ENCODE peak calls at places on chromosome 2, in ten cellular contexts. One of them, this sample, is unnamed.

GRCh38 chr2:223084873-223085272 is 32.9 kb downstream of the KCNE4 start:
- DNase-seq in stimulated activated CD4-positive, alpha-beta T cell treated with anti-CD3 and anti-CD28 coated beads, TNF-alpha, amount 100 ng/mL, for 1 hour: no peak
- DNase-seq in left cardiac atrium: no peak
- DNase-seq in NCI-H1092: no peak
- DNase-seq in CD4-positive, alpha-beta T cell: no peak
- DNase-seq in ACHN: no peak
- DNase-seq in stimulated activated CD8-positive, alpha-beta memory T cell treated with anti-CD3 and anti-CD28 coated beads, Interleukin-2, amount 100 ng/mL, for 1 hour: no peak
- DNase-seq in GM04504: no peak
- DNase-seq in glomerular endothelial cell: no peak
- DNase-seq in EH: peak; percentile 59
- DNase-seq in this sample: peak; percentile 47

GRCh38 chr2:128347701-128348504 is 29.2 kb upstream of the HS6ST1 start:
- DNase-seq in NCI-H1092: peak; percentile 34
- DNase-seq in stimulated activated CD4-positive, alpha-beta T cell treated with anti-CD3 and anti-CD28 coated beads, TNF-alpha, amount 100 ng/mL, for 1 hour: no peak
- DNase-seq in left cardiac atrium: peak; percentile 80
- DNase-seq in ACHN: peak; percentile 79
- DNase-seq in stimulated activated CD8-positive, alpha-beta memory T cell treated with anti-CD3 and anti-CD28 coated beads, Interleukin-2, amount 100 ng/mL, for 1 hour: no peak
- DNase-seq in CD4-positive, alpha-beta T cell: no peak
- DNase-seq in GM04504: peak; percentile 57
- DNase-seq in EH: peak; percentile 82
- DNase-seq in glomerular endothelial cell: no peak
- DNase-seq in this sample: peak; percentile 94

GRCh38 chr2:34785206-34785785 is 1186.2 kb upstream of the FAM98A start:
- DNase-seq in left cardiac atrium: no peak
- DNase-seq in stimulated activated CD4-positive, alpha-beta T cell treated with anti-CD3 and anti-CD28 coated beads, TNF-alpha, amount 100 ng/mL, for 1 hour: no peak
- DNase-seq in glomerular endothelial cell: no peak
- DNase-seq in ACHN: no peak
- DNase-seq in EH: no peak
- DNase-seq in GM04504: no peak
- DNase-seq in stimulated activated CD8-positive, alpha-beta memory T cell treated with anti-CD3 and anti-CD28 coated beads, Interleukin-2, amount 100 ng/mL, for 1 hour: no peak
- DNase-seq in CD4-positive, alpha-beta T cell: no peak
- DNase-seq in NCI-H1092: no peak
- DNase-seq in this sample: no peak

GRCh38 chr2:240605867-240606743 is 19.2 kb upstream of the GPR35 start:
- DNase-seq in CD4-positive, alpha-beta T cell: no peak
- DNase-seq in ACHN: no peak
- DNase-seq in EH: no peak
- DNase-seq in left cardiac atrium: peak; percentile 10
- DNase-seq in stimulated activated CD8-positive, alpha-beta memory T cell treated with anti-CD3 and anti-CD28 coated beads, Interleukin-2, amount 100 ng/mL, for 1 hour: no peak
- DNase-seq in NCI-H1092: no peak
- DNase-seq in glomerular endothelial cell: no peak
- DNase-seq in stimulated activated CD4-positive, alpha-beta T cell treated with anti-CD3 and anti-CD28 coated beads, TNF-alpha, amount 100 ng/mL, for 1 hour: no peak
- DNase-seq in GM04504: no peak
- DNase-seq in this sample: no peak

GRCh38 chr2:233413529-233414272 is 59.4 kb downstream of the DGKD start:
- DNase-seq in GM04504: no peak
- DNase-seq in stimulated activated CD8-positive, alpha-beta memory T cell treated with anti-CD3 and anti-CD28 coated beads, Interleukin-2, amount 100 ng/mL, for 1 hour: no peak
- DNase-seq in CD4-positive, alpha-beta T cell: peak; percentile 47
- DNase-seq in glomerular endothelial cell: peak; percentile 63
- DNase-seq in ACHN: peak; percentile 99
- DNase-seq in left cardiac atrium: peak; percentile 76
- DNase-seq in EH: peak; percentile 74
- DNase-seq in NCI-H1092: peak; percentile 60
- DNase-seq in stimulated activated CD4-positive, alpha-beta T cell treated with anti-CD3 and anti-CD28 coated beads, TNF-alpha, amount 100 ng/mL, for 1 hour: peak; percentile 32
- DNase-seq in this sample: peak; percentile 94

GRCh38 chr2:203705184-203705583 is 1.3 kb upstream of the CD28 start:
- DNase-seq in glomerular endothelial cell: no peak
- DNase-seq in NCI-H1092: no peak
- DNase-seq in GM04504: no peak
- DNase-seq in stimulated activated CD8-positive, alpha-beta memory T cell treated with anti-CD3 and anti-CD28 coated beads, Interleukin-2, amount 100 ng/mL, for 1 hour: no peak
- DNase-seq in EH: no peak
- DNase-seq in stimulated activated CD4-positive, alpha-beta T cell treated with anti-CD3 and anti-CD28 coated beads, TNF-alpha, amount 100 ng/mL, for 1 hour: no peak
- DNase-seq in left cardiac atrium: no peak
- DNase-seq in CD4-positive, alpha-beta T cell: peak; percentile 19
- DNase-seq in ACHN: no peak
- DNase-seq in this sample: no peak

GRCh38 chr2:221554769-221555510 is 17.2 kb downstream of the EPHA4 start:
- DNase-seq in left cardiac atrium: no peak
- DNase-seq in GM04504: peak; percentile 21
- DNase-seq in stimulated activated CD4-positive, alpha-beta T cell treated with anti-CD3 and anti-CD28 coated beads, TNF-alpha, amount 100 ng/mL, for 1 hour: no peak
- DNase-seq in CD4-positive, alpha-beta T cell: no peak
- DNase-seq in ACHN: no peak
- DNase-seq in glomerular endothelial cell: no peak
- DNase-seq in EH: peak; percentile 56
- DNase-seq in NCI-H1092: no peak
- DNase-seq in stimulated activated CD8-positive, alpha-beta memory T cell treated with anti-CD3 and anti-CD28 coated beads, Interleukin-2, amount 100 ng/mL, for 1 hour: no peak
- DNase-seq in this sample: peak; percentile 39

GRCh38 chr2:33131820-33132219 is 185.1 kb downstream of the LTBP1 start:
- DNase-seq in left cardiac atrium: no peak
- DNase-seq in stimulated activated CD8-positive, alpha-beta memory T cell treated with anti-CD3 and anti-CD28 coated beads, Interleukin-2, amount 100 ng/mL, for 1 hour: no peak
- DNase-seq in glomerular endothelial cell: no peak
- DNase-seq in stimulated activated CD4-positive, alpha-beta T cell treated with anti-CD3 and anti-CD28 coated beads, TNF-alpha, amount 100 ng/mL, for 1 hour: no peak
- DNase-seq in ACHN: no peak
- DNase-seq in NCI-H1092: no peak
- DNase-seq in CD4-positive, alpha-beta T cell: no peak
- DNase-seq in GM04504: no peak
- DNase-seq in EH: no peak
- DNase-seq in this sample: no peak

GRCh38 chr2:239559417-239560261 is 158.8 kb upstream of the HDAC4 start:
- DNase-seq in stimulated activated CD4-positive, alpha-beta T cell treated with anti-CD3 and anti-CD28 coated beads, TNF-alpha, amount 100 ng/mL, for 1 hour: no peak
- DNase-seq in EH: no peak
- DNase-seq in GM04504: no peak
- DNase-seq in glomerular endothelial cell: no peak
- DNase-seq in stimulated activated CD8-positive, alpha-beta memory T cell treated with anti-CD3 and anti-CD28 coated beads, Interleukin-2, amount 100 ng/mL, for 1 hour: no peak
- DNase-seq in NCI-H1092: no peak
- DNase-seq in CD4-positive, alpha-beta T cell: no peak
- DNase-seq in ACHN: no peak
- DNase-seq in left cardiac atrium: no peak
- DNase-seq in this sample: no peak

GRCh38 chr2:190805843-190806242 is 74.8 kb upstream of the GLS start:
- DNase-seq in CD4-positive, alpha-beta T cell: no peak
- DNase-seq in left cardiac atrium: no peak
- DNase-seq in ACHN: no peak
- DNase-seq in stimulated activated CD4-positive, alpha-beta T cell treated with anti-CD3 and anti-CD28 coated beads, TNF-alpha, amount 100 ng/mL, for 1 hour: no peak
- DNase-seq in glomerular endothelial cell: no peak
- DNase-seq in NCI-H1092: no peak
- DNase-seq in stimulated activated CD8-positive, alpha-beta memory T cell treated with anti-CD3 and anti-CD28 coated beads, Interleukin-2, amount 100 ng/mL, for 1 hour: no peak
- DNase-seq in EH: no peak
- DNase-seq in GM04504: no peak
- DNase-seq in this sample: no peak

GRCh38 chr2:232139786-232140562 is 178.5 kb downstream of the DIS3L2 start:
- DNase-seq in NCI-H1092: no peak
- DNase-seq in left cardiac atrium: no peak
- DNase-seq in stimulated activated CD4-positive, alpha-beta T cell treated with anti-CD3 and anti-CD28 coated beads, TNF-alpha, amount 100 ng/mL, for 1 hour: no peak
- DNase-seq in ACHN: no peak
- DNase-seq in EH: peak; percentile 41
- DNase-seq in GM04504: no peak
- DNase-seq in glomerular endothelial cell: no peak
- DNase-seq in stimulated activated CD8-positive, alpha-beta memory T cell treated with anti-CD3 and anti-CD28 coated beads, Interleukin-2, amount 100 ng/mL, for 1 hour: no peak
- DNase-seq in CD4-positive, alpha-beta T cell: no peak
- DNase-seq in this sample: peak; percentile 26

GRCh38 chr2:70767094-70767698 is 804 bp downstream of the ADD2 start:
- DNase-seq in stimulated activated CD4-positive, alpha-beta T cell treated with anti-CD3 and anti-CD28 coated beads, TNF-alpha, amount 100 ng/mL, for 1 hour: peak; percentile 4
- DNase-seq in EH: no peak
- DNase-seq in NCI-H1092: peak; percentile 47
- DNase-seq in CD4-positive, alpha-beta T cell: peak; percentile 7
- DNase-seq in glomerular endothelial cell: no peak
- DNase-seq in left cardiac atrium: no peak
- DNase-seq in GM04504: no peak
- DNase-seq in ACHN: peak; percentile 60
- DNase-seq in stimulated activated CD8-positive, alpha-beta memory T cell treated with anti-CD3 and anti-CD28 coated beads, Interleukin-2, amount 100 ng/mL, for 1 hour: no peak
- DNase-seq in this sample: peak; percentile 53

GRCh38 chr2:38245114-38245641 is 131.9 kb downstream of the ATL2 start:
- DNase-seq in CD4-positive, alpha-beta T cell: no peak
- DNase-seq in GM04504: no peak
- DNase-seq in stimulated activated CD4-positive, alpha-beta T cell treated with anti-CD3 and anti-CD28 coated beads, TNF-alpha, amount 100 ng/mL, for 1 hour: no peak
- DNase-seq in glomerular endothelial cell: no peak
- DNase-seq in stimulated activated CD8-positive, alpha-beta memory T cell treated with anti-CD3 and anti-CD28 coated beads, Interleukin-2, amount 100 ng/mL, for 1 hour: no peak
- DNase-seq in EH: no peak
- DNase-seq in left cardiac atrium: no peak
- DNase-seq in ACHN: no peak
- DNase-seq in NCI-H1092: no peak
- DNase-seq in this sample: peak; percentile 21

GRCh38 chr2:238966274-238966937 is 118.5 kb downstream of the TWIST2 start:
- DNase-seq in NCI-H1092: no peak
- DNase-seq in stimulated activated CD8-positive, alpha-beta memory T cell treated with anti-CD3 and anti-CD28 coated beads, Interleukin-2, amount 100 ng/mL, for 1 hour: no peak
- DNase-seq in stimulated activated CD4-positive, alpha-beta T cell treated with anti-CD3 and anti-CD28 coated beads, TNF-alpha, amount 100 ng/mL, for 1 hour: no peak
- DNase-seq in ACHN: no peak
- DNase-seq in GM04504: no peak
- DNase-seq in left cardiac atrium: no peak
- DNase-seq in glomerular endothelial cell: no peak
- DNase-seq in EH: no peak
- DNase-seq in CD4-positive, alpha-beta T cell: no peak
- DNase-seq in this sample: peak; percentile 0

GRCh38 chr2:147331790-147332419 is 512.9 kb upstream of the ACVR2A start:
- DNase-seq in stimulated activated CD8-positive, alpha-beta memory T cell treated with anti-CD3 and anti-CD28 coated beads, Interleukin-2, amount 100 ng/mL, for 1 hour: peak; percentile 31
- DNase-seq in stimulated activated CD4-positive, alpha-beta T cell treated with anti-CD3 and anti-CD28 coated beads, TNF-alpha, amount 100 ng/mL, for 1 hour: no peak
- DNase-seq in CD4-positive, alpha-beta T cell: peak; percentile 19
- DNase-seq in ACHN: peak; percentile 68
- DNase-seq in glomerular endothelial cell: no peak
- DNase-seq in left cardiac atrium: no peak
- DNase-seq in GM04504: no peak
- DNase-seq in NCI-H1092: peak; percentile 13
- DNase-seq in EH: no peak
- DNase-seq in this sample: peak; percentile 48

GRCh38 chr2:171389325-171389724 is 44.5 kb downstream of the METTL8 start:
- DNase-seq in glomerular endothelial cell: no peak
- DNase-seq in GM04504: no peak
- DNase-seq in ACHN: peak; percentile 9
- DNase-seq in CD4-positive, alpha-beta T cell: no peak
- DNase-seq in EH: no peak
- DNase-seq in stimulated activated CD4-positive, alpha-beta T cell treated with anti-CD3 and anti-CD28 coated beads, TNF-alpha, amount 100 ng/mL, for 1 hour: no peak
- DNase-seq in NCI-H1092: no peak
- DNase-seq in stimulated activated CD8-positive, alpha-beta memory T cell treated with anti-CD3 and anti-CD28 coated beads, Interleukin-2, amount 100 ng/mL, for 1 hour: no peak
- DNase-seq in left cardiac atrium: no peak
- DNase-seq in this sample: no peak

GRCh38 chr2:109516445-109517117 is 97.2 kb downstream of the SEPTIN10 start:
- DNase-seq in stimulated activated CD8-positive, alpha-beta memory T cell treated with anti-CD3 and anti-CD28 coated beads, Interleukin-2, amount 100 ng/mL, for 1 hour: no peak
- DNase-seq in EH: peak; percentile 54
- DNase-seq in glomerular endothelial cell: no peak
- DNase-seq in NCI-H1092: peak; percentile 19
- DNase-seq in left cardiac atrium: no peak
- DNase-seq in CD4-positive, alpha-beta T cell: no peak
- DNase-seq in ACHN: peak; percentile 62
- DNase-seq in GM04504: no peak
- DNase-seq in stimulated activated CD4-positive, alpha-beta T cell treated with anti-CD3 and anti-CD28 coated beads, TNF-alpha, amount 100 ng/mL, for 1 hour: no peak
- DNase-seq in this sample: peak; percentile 77

GRCh38 chr2:27306657-27307544 is 1.3 kb downstream of the UCN start:
- DNase-seq in CD4-positive, alpha-beta T cell: no peak
- DNase-seq in left cardiac atrium: peak; percentile 25
- DNase-seq in NCI-H1092: no peak
- DNase-seq in ACHN: no peak
- DNase-seq in glomerular endothelial cell: no peak
- DNase-seq in EH: no peak
- DNase-seq in GM04504: no peak
- DNase-seq in stimulated activated CD4-positive, alpha-beta T cell treated with anti-CD3 and anti-CD28 coated beads, TNF-alpha, amount 100 ng/mL, for 1 hour: peak; percentile 31
- DNase-seq in stimulated activated CD8-positive, alpha-beta memory T cell treated with anti-CD3 and anti-CD28 coated beads, Interleukin-2, amount 100 ng/mL, for 1 hour: no peak
- DNase-seq in this sample: no peak

GRCh38 chr2:205078762-205079161 is 533.5 kb downstream of the PARD3B start:
- DNase-seq in ACHN: no peak
- DNase-seq in left cardiac atrium: no peak
- DNase-seq in stimulated activated CD8-positive, alpha-beta memory T cell treated with anti-CD3 and anti-CD28 coated beads, Interleukin-2, amount 100 ng/mL, for 1 hour: no peak
- DNase-seq in NCI-H1092: no peak
- DNase-seq in stimulated activated CD4-positive, alpha-beta T cell treated with anti-CD3 and anti-CD28 coated beads, TNF-alpha, amount 100 ng/mL, for 1 hour: no peak
- DNase-seq in EH: no peak
- DNase-seq in glomerular endothelial cell: no peak
- DNase-seq in CD4-positive, alpha-beta T cell: no peak
- DNase-seq in GM04504: no peak
- DNase-seq in this sample: no peak

GRCh38 chr2:216603010-216603883 is 30.0 kb upstream of the IGFBP2 start:
- DNase-seq in GM04504: no peak
- DNase-seq in EH: no peak
- DNase-seq in CD4-positive, alpha-beta T cell: no peak
- DNase-seq in left cardiac atrium: no peak
- DNase-seq in NCI-H1092: no peak
- DNase-seq in stimulated activated CD8-positive, alpha-beta memory T cell treated with anti-CD3 and anti-CD28 coated beads, Interleukin-2, amount 100 ng/mL, for 1 hour: no peak
- DNase-seq in glomerular endothelial cell: no peak
- DNase-seq in ACHN: no peak
- DNase-seq in stimulated activated CD4-positive, alpha-beta T cell treated with anti-CD3 and anti-CD28 coated beads, TNF-alpha, amount 100 ng/mL, for 1 hour: no peak
- DNase-seq in this sample: no peak

GRCh38 chr2:8457620-8458255 is 224.1 kb upstream of the ID2 start:
- DNase-seq in glomerular endothelial cell: no peak
- DNase-seq in CD4-positive, alpha-beta T cell: no peak
- DNase-seq in left cardiac atrium: no peak
- DNase-seq in stimulated activated CD4-positive, alpha-beta T cell treated with anti-CD3 and anti-CD28 coated beads, TNF-alpha, amount 100 ng/mL, for 1 hour: no peak
- DNase-seq in GM04504: no peak
- DNase-seq in NCI-H1092: no peak
- DNase-seq in ACHN: no peak
- DNase-seq in EH: no peak
- DNase-seq in stimulated activated CD8-positive, alpha-beta memory T cell treated with anti-CD3 and anti-CD28 coated beads, Interleukin-2, amount 100 ng/mL, for 1 hour: no peak
- DNase-seq in this sample: no peak

GRCh38 chr2:225272173-225272572 is 127.3 kb upstream of the NYAP2 start:
- DNase-seq in CD4-positive, alpha-beta T cell: no peak
- DNase-seq in glomerular endothelial cell: no peak
- DNase-seq in EH: no peak
- DNase-seq in ACHN: no peak
- DNase-seq in NCI-H1092: no peak
- DNase-seq in stimulated activated CD4-positive, alpha-beta T cell treated with anti-CD3 and anti-CD28 coated beads, TNF-alpha, amount 100 ng/mL, for 1 hour: no peak
- DNase-seq in stimulated activated CD8-positive, alpha-beta memory T cell treated with anti-CD3 and anti-CD28 coated beads, Interleukin-2, amount 100 ng/mL, for 1 hour: no peak
- DNase-seq in GM04504: no peak
- DNase-seq in left cardiac atrium: no peak
- DNase-seq in this sample: no peak

GRCh38 chr2:1369905-1370304 is 43.4 kb upstream of the TPO start:
- DNase-seq in EH: no peak
- DNase-seq in glomerular endothelial cell: no peak
- DNase-seq in NCI-H1092: no peak
- DNase-seq in ACHN: no peak
- DNase-seq in stimulated activated CD8-positive, alpha-beta memory T cell treated with anti-CD3 and anti-CD28 coated beads, Interleukin-2, amount 100 ng/mL, for 1 hour: no peak
- DNase-seq in CD4-positive, alpha-beta T cell: no peak
- DNase-seq in stimulated activated CD4-positive, alpha-beta T cell treated with anti-CD3 and anti-CD28 coated beads, TNF-alpha, amount 100 ng/mL, for 1 hour: no peak
- DNase-seq in GM04504: no peak
- DNase-seq in left cardiac atrium: no peak
- DNase-seq in this sample: no peak

GRCh38 chr2:109499549-109499948 is 114.2 kb downstream of the SEPTIN10 start:
- DNase-seq in left cardiac atrium: no peak
- DNase-seq in stimulated activated CD4-positive, alpha-beta T cell treated with anti-CD3 and anti-CD28 coated beads, TNF-alpha, amount 100 ng/mL, for 1 hour: no peak
- DNase-seq in ACHN: no peak
- DNase-seq in NCI-H1092: no peak
- DNase-seq in stimulated activated CD8-positive, alpha-beta memory T cell treated with anti-CD3 and anti-CD28 coated beads, Interleukin-2, amount 100 ng/mL, for 1 hour: no peak
- DNase-seq in EH: no peak
- DNase-seq in glomerular endothelial cell: no peak
- DNase-seq in GM04504: no peak
- DNase-seq in CD4-positive, alpha-beta T cell: no peak
- DNase-seq in this sample: no peak

GRCh38 chr2:215382011-215382410 is 53.9 kb downstream of the FN1 start:
- DNase-seq in glomerular endothelial cell: no peak
- DNase-seq in CD4-positive, alpha-beta T cell: no peak
- DNase-seq in GM04504: no peak
- DNase-seq in ACHN: no peak
- DNase-seq in left cardiac atrium: no peak
- DNase-seq in stimulated activated CD4-positive, alpha-beta T cell treated with anti-CD3 and anti-CD28 coated beads, TNF-alpha, amount 100 ng/mL, for 1 hour: no peak
- DNase-seq in EH: no peak
- DNase-seq in NCI-H1092: no peak
- DNase-seq in stimulated activated CD8-positive, alpha-beta memory T cell treated with anti-CD3 and anti-CD28 coated beads, Interleukin-2, amount 100 ng/mL, for 1 hour: no peak
- DNase-seq in this sample: no peak

GRCh38 chr2:240981871-240982800 is 16.3 kb upstream of the SNED1 start:
- DNase-seq in stimulated activated CD4-positive, alpha-beta T cell treated with anti-CD3 and anti-CD28 coated beads, TNF-alpha, amount 100 ng/mL, for 1 hour: no peak
- DNase-seq in glomerular endothelial cell: no peak
- DNase-seq in GM04504: no peak
- DNase-seq in CD4-positive, alpha-beta T cell: no peak
- DNase-seq in EH: no peak
- DNase-seq in stimulated activated CD8-positive, alpha-beta memory T cell treated with anti-CD3 and anti-CD28 coated beads, Interleukin-2, amount 100 ng/mL, for 1 hour: no peak
- DNase-seq in NCI-H1092: no peak
- DNase-seq in left cardiac atrium: no peak
- DNase-seq in ACHN: no peak
- DNase-seq in this sample: no peak

GRCh38 chr2:102522890-102523289 is 49.9 kb downstream of the SLC9A4 start:
- DNase-seq in glomerular endothelial cell: no peak
- DNase-seq in stimulated activated CD8-positive, alpha-beta memory T cell treated with anti-CD3 and anti-CD28 coated beads, Interleukin-2, amount 100 ng/mL, for 1 hour: no peak
- DNase-seq in EH: no peak
- DNase-seq in CD4-positive, alpha-beta T cell: no peak
- DNase-seq in ACHN: no peak
- DNase-seq in GM04504: no peak
- DNase-seq in stimulated activated CD4-positive, alpha-beta T cell treated with anti-CD3 and anti-CD28 coated beads, TNF-alpha, amount 100 ng/mL, for 1 hour: no peak
- DNase-seq in left cardiac atrium: no peak
- DNase-seq in NCI-H1092: no peak
- DNase-seq in this sample: no peak

This sample was measured in astrocyte of the hippocampus.